ENCODE peak calls at places on chromosomes 1 and 21, in ten cellular contexts. One of them, this sample, is unnamed. For H3K36me3, the result is how much of the 10 kb centered on the place peaks cover.

GRCh38 chr1:109821221-109821669 is 57.5 kb upstream of the EPS8L3 start:
- DNase-seq in upper lobe of left lung: no peak
- DNase-seq in GM12878: no peak
- DNase-seq in breast epithelium: peak
- DNase-seq in HepG2: no peak
- DNase-seq in prostate gland: no peak
- DNase-seq in stomach: no peak
- DNase-seq in sigmoid colon: peak
- DNase-seq in transverse colon: peak
- DNase-seq in HCT116: no peak
- DNase-seq in this sample: no peak

GRCh38 chr1:3053986-3054385 is 15.0 kb upstream of the PRDM16 start:
- DNase-seq in upper lobe of left lung: no peak
- DNase-seq in GM12878: no peak
- DNase-seq in breast epithelium: peak
- DNase-seq in HepG2: no peak
- DNase-seq in prostate gland: no peak
- DNase-seq in stomach: no peak
- DNase-seq in sigmoid colon: peak
- DNase-seq in transverse colon: no peak
- DNase-seq in HCT116: no peak
- DNase-seq in this sample: no peak

GRCh38 chr1:205356424-205357151 is at the start of gene KLHDC8A:
- DNase-seq in upper lobe of left lung: peak
- DNase-seq in GM12878: no peak
- DNase-seq in breast epithelium: no peak
- DNase-seq in HepG2: no peak
- DNase-seq in prostate gland: no peak
- DNase-seq in stomach: no peak
- DNase-seq in sigmoid colon: no peak
- DNase-seq in transverse colon: no peak
- DNase-seq in HCT116: no peak
- DNase-seq in this sample: no peak

GRCh38 chr1:47616036-47616435 is 178.2 kb downstream of the FOXD2 start:
- DNase-seq in upper lobe of left lung: no peak
- DNase-seq in GM12878: no peak
- DNase-seq in breast epithelium: no peak
- DNase-seq in HepG2: no peak
- DNase-seq in prostate gland: no peak
- DNase-seq in stomach: no peak
- DNase-seq in sigmoid colon: no peak
- DNase-seq in transverse colon: no peak
- DNase-seq in HCT116: no peak
- DNase-seq in this sample: no peak

GRCh38 chr1:89724369-89725015 is 91.6 kb downstream of the LRRC8C start:
- DNase-seq in upper lobe of left lung: no peak
- DNase-seq in GM12878: peak
- DNase-seq in breast epithelium: no peak
- DNase-seq in HepG2: no peak
- DNase-seq in prostate gland: no peak
- DNase-seq in stomach: no peak
- DNase-seq in sigmoid colon: no peak
- DNase-seq in transverse colon: peak
- DNase-seq in HCT116: no peak
- DNase-seq in this sample: peak

GRCh38 chr1:163820748-163821147 is 499.0 kb downstream of the NUF2 start:
- DNase-seq in upper lobe of left lung: no peak
- DNase-seq in GM12878: no peak
- DNase-seq in breast epithelium: no peak
- DNase-seq in HepG2: no peak
- DNase-seq in prostate gland: no peak
- DNase-seq in stomach: no peak
- DNase-seq in sigmoid colon: no peak
- DNase-seq in transverse colon: no peak
- DNase-seq in HCT116: no peak
- DNase-seq in this sample: peak

GRCh38 chr1:6965914-6966241 is 180.6 kb downstream of the CAMTA1 start:
- DNase-seq in upper lobe of left lung: no peak
- DNase-seq in GM12878: no peak
- DNase-seq in breast epithelium: no peak
- DNase-seq in HepG2: no peak
- DNase-seq in prostate gland: no peak
- DNase-seq in stomach: no peak
- DNase-seq in sigmoid colon: no peak
- DNase-seq in transverse colon: no peak
- DNase-seq in HCT116: no peak
- DNase-seq in this sample: no peak

GRCh38 chr1:63813829-63814277 is 40.0 kb downstream of the ROR1 start:
- DNase-seq in upper lobe of left lung: no peak
- DNase-seq in GM12878: no peak
- DNase-seq in breast epithelium: no peak
- DNase-seq in HepG2: no peak
- DNase-seq in prostate gland: no peak
- DNase-seq in stomach: no peak
- DNase-seq in sigmoid colon: no peak
- DNase-seq in transverse colon: no peak
- DNase-seq in HCT116: no peak
- DNase-seq in this sample: peak

GRCh38 chr1:200780545-200781444 is 42.1 kb downstream of the CAMSAP2 start:
- DNase-seq in upper lobe of left lung: no peak
- DNase-seq in GM12878: peak
- DNase-seq in breast epithelium: no peak
- DNase-seq in HepG2: no peak
- DNase-seq in prostate gland: no peak
- DNase-seq in stomach: no peak
- DNase-seq in sigmoid colon: no peak
- DNase-seq in transverse colon: no peak
- DNase-seq in HCT116: no peak
- DNase-seq in this sample: peak

GRCh38 chr21:45590246-45590725 is 48.0 kb upstream of the SLC19A1 start:
- DNase-seq in upper lobe of left lung: peak
- DNase-seq in GM12878: no peak
- DNase-seq in breast epithelium: peak
- DNase-seq in HepG2: no peak
- DNase-seq in prostate gland: peak
- DNase-seq in stomach: peak
- DNase-seq in sigmoid colon: peak
- DNase-seq in transverse colon: peak
- DNase-seq in HCT116: no peak
- DNase-seq in this sample: peak

GRCh38 chr1:7692038-7692437 is 79.1 kb upstream of the VAMP3 start:
- DNase-seq in upper lobe of left lung: no peak
- DNase-seq in GM12878: no peak
- DNase-seq in breast epithelium: no peak
- DNase-seq in HepG2: no peak
- DNase-seq in prostate gland: no peak
- DNase-seq in stomach: no peak
- DNase-seq in sigmoid colon: no peak
- DNase-seq in transverse colon: no peak
- DNase-seq in HCT116: no peak
- DNase-seq in this sample: no peak

GRCh38 chr1:74195339-74195738 is 2.6 kb downstream of the LRRIQ3 start:
- DNase-seq in upper lobe of left lung: no peak
- DNase-seq in GM12878: no peak
- DNase-seq in breast epithelium: no peak
- DNase-seq in HepG2: no peak
- DNase-seq in prostate gland: no peak
- DNase-seq in stomach: no peak
- DNase-seq in sigmoid colon: no peak
- DNase-seq in transverse colon: no peak
- DNase-seq in HCT116: no peak
- DNase-seq in this sample: no peak

GRCh38 chr1:74197255-74197654 is 721 bp downstream of the LRRIQ3 start:
- DNase-seq in upper lobe of left lung: no peak
- DNase-seq in GM12878: no peak
- DNase-seq in breast epithelium: no peak
- DNase-seq in HepG2: no peak
- DNase-seq in prostate gland: no peak
- DNase-seq in stomach: no peak
- DNase-seq in sigmoid colon: no peak
- DNase-seq in transverse colon: no peak
- DNase-seq in HCT116: no peak
- DNase-seq in this sample: no peak

GRCh38 chr1:74199504-74199903 is 1.5 kb downstream of the FPGT start:
- DNase-seq in upper lobe of left lung: no peak
- DNase-seq in GM12878: no peak
- DNase-seq in breast epithelium: no peak
- DNase-seq in HepG2: no peak
- DNase-seq in prostate gland: no peak
- DNase-seq in stomach: no peak
- DNase-seq in sigmoid colon: no peak
- DNase-seq in transverse colon: no peak
- DNase-seq in HCT116: no peak
- DNase-seq in this sample: no peak

GRCh38 chr1:74193908-74194307 is 4.1 kb downstream of the LRRIQ3 start:
- DNase-seq in upper lobe of left lung: no peak
- DNase-seq in GM12878: no peak
- DNase-seq in breast epithelium: no peak
- DNase-seq in HepG2: peak
- DNase-seq in prostate gland: no peak
- DNase-seq in stomach: no peak
- DNase-seq in sigmoid colon: no peak
- DNase-seq in transverse colon: no peak
- DNase-seq in HCT116: no peak
- DNase-seq in this sample: no peak

DNA sequence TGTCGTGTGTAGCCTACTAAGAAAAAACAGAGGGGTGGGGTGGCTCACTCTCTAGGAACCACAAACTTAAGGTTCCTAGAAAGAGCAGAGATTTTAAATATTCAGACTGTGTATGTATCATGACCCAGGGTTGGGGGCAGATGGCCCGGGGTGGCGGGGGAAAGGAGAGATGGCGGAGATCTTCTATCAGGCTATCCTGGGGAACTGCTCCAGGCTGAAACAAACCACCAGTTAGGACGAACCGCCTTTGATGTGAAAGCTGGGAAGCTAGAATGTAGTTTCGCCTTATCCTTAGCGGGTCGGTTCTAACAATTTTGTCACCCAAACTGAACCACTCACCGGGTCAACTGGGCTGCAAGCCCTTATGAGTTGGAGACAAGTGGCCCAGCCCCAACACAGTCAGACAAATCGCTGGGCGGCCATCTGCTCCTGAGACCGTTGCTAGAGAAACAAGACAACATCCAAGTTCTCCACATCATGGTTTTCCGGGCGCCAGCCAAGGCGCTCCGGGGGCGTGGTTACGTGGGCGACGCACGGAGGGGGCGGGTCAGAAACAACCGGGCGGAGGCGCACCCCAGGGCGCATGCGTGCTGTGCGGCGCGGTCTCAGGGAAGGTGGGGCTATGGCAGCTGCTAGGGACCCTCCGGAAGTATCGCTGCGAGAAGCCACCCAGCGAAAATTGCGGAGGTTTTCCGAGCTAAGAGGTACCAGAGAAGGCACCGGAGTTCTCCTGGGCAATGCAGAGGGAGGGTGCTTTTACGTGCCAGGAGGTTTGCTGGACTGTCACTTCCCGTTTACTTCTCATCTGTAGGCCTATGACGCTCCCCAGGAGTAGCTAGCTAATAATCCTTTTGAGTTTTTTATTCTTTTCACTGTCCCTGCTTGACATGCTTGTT is at the start of the genes FPGT and LRRIQ3:
- DNase-seq in upper lobe of left lung: peak
- DNase-seq in GM12878: peak
- DNase-seq in breast epithelium: peak
- DNase-seq in HepG2: peak
- DNase-seq in prostate gland: peak
- DNase-seq in stomach: peak
- DNase-seq in sigmoid colon: peak
- DNase-seq in transverse colon: peak
- DNase-seq in HCT116: peak
- DNase-seq in this sample: peak
- TF ChIP-seq POLR2A in upper lobe of left lung: no peak
- TF ChIP-seq POLR2A in GM12878: peak
- TF ChIP-seq POLR2A in breast epithelium: no peak
- TF ChIP-seq POLR2A in HepG2: peak
- TF ChIP-seq POLR2A in prostate gland: peak
- TF ChIP-seq POLR2A in stomach: no peak
- TF ChIP-seq POLR2A in sigmoid colon: peak
- TF ChIP-seq POLR2A in transverse colon: peak
- TF ChIP-seq POLR2A in HCT116: peak
- TF ChIP-seq POLR2A in this sample: peak

DNA sequence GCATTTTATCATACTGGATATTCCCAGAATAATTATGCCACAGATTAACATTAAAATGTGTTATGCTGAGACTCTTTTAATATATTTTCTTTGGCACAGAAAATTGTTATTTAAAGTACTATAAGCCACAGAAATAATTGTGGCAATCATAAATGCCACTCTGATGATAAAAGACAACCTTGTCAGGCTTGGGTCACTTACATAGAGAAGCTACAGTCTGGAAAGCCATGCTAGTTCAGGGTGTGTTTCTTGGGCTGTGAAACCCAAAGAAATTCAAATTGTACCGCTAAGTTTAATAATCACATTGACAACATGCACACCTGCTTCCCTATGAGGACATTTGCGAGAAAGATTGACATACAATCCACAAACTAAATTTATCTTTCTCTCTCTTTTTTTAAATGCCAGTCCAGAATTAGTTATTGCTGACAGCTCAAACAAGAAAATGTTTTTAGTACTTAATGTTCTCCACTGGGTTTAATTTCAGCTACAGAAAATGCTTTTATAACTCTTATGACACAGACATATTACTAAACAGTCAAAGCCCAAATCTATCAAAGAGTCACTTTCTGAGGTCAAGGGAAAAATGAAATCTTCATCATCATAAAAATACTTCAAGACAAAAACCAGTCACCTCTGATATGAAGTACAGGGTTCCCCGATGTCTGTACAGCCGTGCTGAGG is 38.7 kb downstream of the TTC13 start:
- DNase-seq in upper lobe of left lung: no peak
- DNase-seq in GM12878: no peak
- DNase-seq in breast epithelium: no peak
- DNase-seq in HepG2: no peak
- DNase-seq in prostate gland: no peak
- DNase-seq in stomach: no peak
- DNase-seq in sigmoid colon: no peak
- DNase-seq in transverse colon: no peak
- DNase-seq in HCT116: no peak
- DNase-seq in this sample: no peak
- H3K36me3 ChIP-seq in upper lobe of left lung: under half
- H3K36me3 ChIP-seq in GM12878: under half
- H3K36me3 ChIP-seq in breast epithelium: under half
- H3K36me3 ChIP-seq in HepG2: under half
- H3K36me3 ChIP-seq in prostate gland: under half
- H3K36me3 ChIP-seq in stomach: under half
- H3K36me3 ChIP-seq in sigmoid colon: under half
- H3K36me3 ChIP-seq in transverse colon: under half
- H3K36me3 ChIP-seq in HCT116: under half
- H3K36me3 ChIP-seq in this sample: under half

GRCh38 chr1:203519053-203519770 is 25.3 kb downstream of the OPTC start:
- DNase-seq in upper lobe of left lung: no peak
- DNase-seq in GM12878: no peak
- DNase-seq in breast epithelium: no peak
- DNase-seq in HepG2: no peak
- DNase-seq in prostate gland: no peak
- DNase-seq in stomach: peak
- DNase-seq in sigmoid colon: no peak
- DNase-seq in transverse colon: no peak
- DNase-seq in HCT116: no peak
- DNase-seq in this sample: no peak
- TF ChIP-seq POLR2AphosphoS5 in upper lobe of left lung: no peak
- TF ChIP-seq POLR2AphosphoS5 in GM12878: no peak
- TF ChIP-seq POLR2AphosphoS5 in breast epithelium: no peak
- TF ChIP-seq POLR2AphosphoS5 in HepG2: no peak
- TF ChIP-seq POLR2AphosphoS5 in prostate gland: no peak
- TF ChIP-seq POLR2AphosphoS5 in stomach: peak
- TF ChIP-seq POLR2AphosphoS5 in sigmoid colon: no peak
- TF ChIP-seq POLR2AphosphoS5 in transverse colon: no peak
- TF ChIP-seq POLR2AphosphoS5 in HCT116: no peak
- TF ChIP-seq POLR2AphosphoS5 in this sample: no peak

GRCh38 chr1:28518000-28518744 is 12.3 kb downstream of the RCC1 start:
- DNase-seq in upper lobe of left lung: peak
- DNase-seq in GM12878: no peak
- DNase-seq in breast epithelium: peak
- DNase-seq in HepG2: peak
- DNase-seq in prostate gland: peak
- DNase-seq in stomach: peak
- DNase-seq in sigmoid colon: peak
- DNase-seq in transverse colon: peak
- DNase-seq in HCT116: no peak
- DNase-seq in this sample: peak
- TF ChIP-seq POLR2A in upper lobe of left lung: no peak
- TF ChIP-seq POLR2A in GM12878: peak
- TF ChIP-seq POLR2A in breast epithelium: peak
- TF ChIP-seq POLR2A in HepG2: peak
- TF ChIP-seq POLR2A in prostate gland: peak
- TF ChIP-seq POLR2A in stomach: no peak
- TF ChIP-seq POLR2A in sigmoid colon: no peak
- TF ChIP-seq POLR2A in transverse colon: peak
- TF ChIP-seq POLR2A in HCT116: peak
- TF ChIP-seq POLR2A in this sample: peak